ENCODE peak calls at places on chromosomes 1 and 21, in six cellular contexts. One of them, this sample, is unnamed.

GRCh38 chr1:40281852-40282251 is 23.8 kb downstream of the ZMPSTE24 start:
- DNase-seq in ascending aorta: no peak
- DNase-seq in heart right ventricle: no peak
- DNase-seq in esophagus squamous epithelium: no peak
- DNase-seq in fibroblast of lung: no peak
- DNase-seq in BJ: no peak
- DNase-seq in this sample: no peak

GRCh38 chr1:161092621-161093028 is 3.3 kb upstream of the NECTIN4 start:
- DNase-seq in ascending aorta: no peak
- DNase-seq in heart right ventricle: no peak
- DNase-seq in esophagus squamous epithelium: no peak
- DNase-seq in fibroblast of lung: peak; percentile 36
- DNase-seq in BJ: no peak
- DNase-seq in this sample: no peak

GRCh38 chr1:70768211-70768610 is 279.4 kb downstream of the PTGER3 start:
- DNase-seq in ascending aorta: no peak
- DNase-seq in heart right ventricle: no peak
- DNase-seq in esophagus squamous epithelium: no peak
- DNase-seq in fibroblast of lung: no peak
- DNase-seq in BJ: no peak
- DNase-seq in this sample: no peak

GRCh38 chr1:56787330-56787729 is 31.9 kb downstream of the FYB2 start:
- DNase-seq in ascending aorta: no peak
- DNase-seq in heart right ventricle: no peak
- DNase-seq in esophagus squamous epithelium: no peak
- DNase-seq in fibroblast of lung: no peak
- DNase-seq in BJ: no peak
- DNase-seq in this sample: no peak

GRCh38 chr1:13808729-13809131 is 108.7 kb downstream of the PRDM2 start:
- DNase-seq in ascending aorta: no peak
- DNase-seq in heart right ventricle: peak; percentile 23
- DNase-seq in esophagus squamous epithelium: no peak
- DNase-seq in fibroblast of lung: peak; percentile 18
- DNase-seq in BJ: no peak
- DNase-seq in this sample: no peak

GRCh38 chr1:151166506-151166956 is 587 bp downstream of the SCNM1 start:
- DNase-seq in ascending aorta: no peak
- DNase-seq in heart right ventricle: no peak
- DNase-seq in esophagus squamous epithelium: no peak
- DNase-seq in fibroblast of lung: peak; percentile 83
- DNase-seq in BJ: no peak
- DNase-seq in this sample: no peak

GRCh38 chr1:226485192-226485591 is 63.4 kb upstream of the STUM start:
- DNase-seq in ascending aorta: no peak
- DNase-seq in heart right ventricle: no peak
- DNase-seq in esophagus squamous epithelium: no peak
- DNase-seq in fibroblast of lung: no peak
- DNase-seq in BJ: no peak
- DNase-seq in this sample: no peak

GRCh38 chr1:70934197-70934961 is 113.2 kb downstream of the PTGER3 start:
- DNase-seq in ascending aorta: no peak
- DNase-seq in heart right ventricle: no peak
- DNase-seq in esophagus squamous epithelium: no peak
- DNase-seq in fibroblast of lung: no peak
- DNase-seq in BJ: no peak
- DNase-seq in this sample: no peak

GRCh38 chr1:216670118-216670870 is 52.9 kb downstream of the ESRRG start:
- DNase-seq in ascending aorta: no peak
- DNase-seq in heart right ventricle: no peak
- DNase-seq in esophagus squamous epithelium: no peak
- DNase-seq in fibroblast of lung: peak; percentile 0
- DNase-seq in BJ: no peak
- DNase-seq in this sample: no peak

GRCh38 chr1:60073605-60074278 is at the start of gene C1orf87:
- DNase-seq in ascending aorta: no peak
- DNase-seq in heart right ventricle: no peak
- DNase-seq in esophagus squamous epithelium: no peak
- DNase-seq in fibroblast of lung: no peak
- DNase-seq in BJ: no peak
- DNase-seq in this sample: peak; percentile 11

GRCh38 chr1:199272690-199273089 is 633.9 kb downstream of the PTPRC start:
- DNase-seq in ascending aorta: no peak
- DNase-seq in heart right ventricle: peak; percentile 7
- DNase-seq in esophagus squamous epithelium: no peak
- DNase-seq in fibroblast of lung: peak; percentile 99
- DNase-seq in BJ: peak; percentile 79
- DNase-seq in this sample: no peak

GRCh38 chr1:64293820-64294219 is 90.4 kb downstream of the UBE2U start:
- DNase-seq in ascending aorta: no peak
- DNase-seq in heart right ventricle: no peak
- DNase-seq in esophagus squamous epithelium: no peak
- DNase-seq in fibroblast of lung: peak; percentile 13
- DNase-seq in BJ: no peak
- DNase-seq in this sample: no peak

GRCh38 chr1:185719021-185719420 is 15.2 kb upstream of the HMCN1 start:
- DNase-seq in ascending aorta: peak; percentile 70
- DNase-seq in heart right ventricle: peak; percentile 15
- DNase-seq in esophagus squamous epithelium: no peak
- DNase-seq in fibroblast of lung: peak; percentile 97
- DNase-seq in BJ: peak; percentile 86
- DNase-seq in this sample: no peak

GRCh38 chr21:44051462-44051941 is 39.4 kb downstream of the TRAPPC10 start:
- DNase-seq in ascending aorta: no peak
- DNase-seq in heart right ventricle: peak; percentile 51
- DNase-seq in esophagus squamous epithelium: no peak
- DNase-seq in fibroblast of lung: peak; percentile 44
- DNase-seq in BJ: no peak
- DNase-seq in this sample: no peak

GRCh38 chr1:112956503-112957132 is 622 bp upstream of the SLC16A1 start:
- DNase-seq in ascending aorta: no peak
- DNase-seq in heart right ventricle: no peak
- DNase-seq in esophagus squamous epithelium: no peak
- DNase-seq in fibroblast of lung: no peak
- DNase-seq in BJ: no peak
- DNase-seq in this sample: no peak

GRCh38 chr1:24362982-24363614 is 43.9 kb downstream of the GRHL3 start:
- DNase-seq in ascending aorta: no peak
- DNase-seq in heart right ventricle: no peak
- DNase-seq in esophagus squamous epithelium: no peak
- DNase-seq in fibroblast of lung: peak; percentile 96
- DNase-seq in BJ: peak; percentile 55
- DNase-seq in this sample: no peak

GRCh38 chr1:62024690-62025089 is 170.0 kb upstream of the L1TD1 start:
- DNase-seq in ascending aorta: no peak
- DNase-seq in heart right ventricle: no peak
- DNase-seq in esophagus squamous epithelium: no peak
- DNase-seq in fibroblast of lung: no peak
- DNase-seq in BJ: no peak
- DNase-seq in this sample: no peak

GRCh38 chr1:147105909-147106308 is 66.4 kb downstream of the PRKAB2 start:
- DNase-seq in ascending aorta: no peak
- DNase-seq in heart right ventricle: no peak
- DNase-seq in esophagus squamous epithelium: no peak
- DNase-seq in fibroblast of lung: no peak
- DNase-seq in BJ: no peak
- DNase-seq in this sample: no peak

GRCh38 chr1:2594001-2594640 is 7.5 kb downstream of the PRXL2B start:
- DNase-seq in ascending aorta: peak; percentile 65
- DNase-seq in heart right ventricle: peak; percentile 68
- DNase-seq in esophagus squamous epithelium: no peak
- DNase-seq in fibroblast of lung: peak; percentile 13
- DNase-seq in BJ: no peak
- DNase-seq in this sample: no peak

GRCh38 chr1:101295212-101295611 is 58.4 kb downstream of the S1PR1 start:
- DNase-seq in ascending aorta: no peak
- DNase-seq in heart right ventricle: no peak
- DNase-seq in esophagus squamous epithelium: no peak
- DNase-seq in fibroblast of lung: no peak
- DNase-seq in BJ: no peak
- DNase-seq in this sample: no peak

GRCh38 chr21:17454315-17455027 is 58.4 kb upstream of the CXADR start:
- DNase-seq in ascending aorta: no peak
- DNase-seq in heart right ventricle: no peak
- DNase-seq in esophagus squamous epithelium: no peak
- DNase-seq in fibroblast of lung: peak; percentile 90
- DNase-seq in BJ: peak; percentile 47
- DNase-seq in this sample: peak; percentile 90

GRCh38 chr1:54569339-54569738 is 21.3 kb downstream of the ACOT11 start:
- DNase-seq in ascending aorta: no peak
- DNase-seq in heart right ventricle: no peak
- DNase-seq in esophagus squamous epithelium: no peak
- DNase-seq in fibroblast of lung: peak; percentile 29
- DNase-seq in BJ: peak; percentile 19
- DNase-seq in this sample: no peak

GRCh38 chr1:62784509-62785365 is 805 bp downstream of the ATG4C start:
- DNase-seq in ascending aorta: no peak
- DNase-seq in heart right ventricle: no peak
- DNase-seq in esophagus squamous epithelium: no peak
- DNase-seq in fibroblast of lung: no peak
- DNase-seq in BJ: no peak
- DNase-seq in this sample: no peak

GRCh38 chr1:6027591-6027990 is 18.1 kb upstream of the KCNAB2 start:
- DNase-seq in ascending aorta: no peak
- DNase-seq in heart right ventricle: no peak
- DNase-seq in esophagus squamous epithelium: no peak
- DNase-seq in fibroblast of lung: no peak
- DNase-seq in BJ: no peak
- DNase-seq in this sample: no peak

GRCh38 chr1:41413748-41414281 is 52.6 kb downstream of the FOXO6 start:
- DNase-seq in ascending aorta: no peak
- DNase-seq in heart right ventricle: no peak
- DNase-seq in esophagus squamous epithelium: no peak
- DNase-seq in fibroblast of lung: no peak
- DNase-seq in BJ: no peak
- DNase-seq in this sample: no peak

GRCh38 chr1:30722175-30722537 is 1.2 kb downstream of the MATN1 start:
- DNase-seq in ascending aorta: no peak
- DNase-seq in heart right ventricle: no peak
- DNase-seq in esophagus squamous epithelium: no peak
- DNase-seq in fibroblast of lung: no peak
- DNase-seq in BJ: no peak
- DNase-seq in this sample: no peak

GRCh38 chr21:42527127-42527488 is 13.5 kb downstream of the SLC37A1 start:
- DNase-seq in ascending aorta: peak; percentile 58
- DNase-seq in heart right ventricle: no peak
- DNase-seq in esophagus squamous epithelium: no peak
- DNase-seq in fibroblast of lung: no peak
- DNase-seq in BJ: no peak
- DNase-seq in this sample: no peak
- H3K4me3 ChIP-seq in ascending aorta: no peak overlapping the region
- H3K4me3 ChIP-seq in heart right ventricle: no peak overlapping the region
- H3K4me3 ChIP-seq in esophagus squamous epithelium: no peak overlapping the region
- H3K4me3 ChIP-seq in fibroblast of lung: no peak overlapping the region
- H3K4me3 ChIP-seq in BJ: no peak overlapping the region
- H3K4me3 ChIP-seq in this sample: no peak overlapping the region

GRCh38 chr1:218156602-218157001 is 128.5 kb upstream of the RRP15 start:
- DNase-seq in ascending aorta: no peak
- DNase-seq in heart right ventricle: no peak
- DNase-seq in esophagus squamous epithelium: no peak
- DNase-seq in fibroblast of lung: no peak
- DNase-seq in BJ: no peak
- DNase-seq in this sample: peak; percentile 9
- H3K4me3 ChIP-seq in ascending aorta: no peak overlapping the region
- H3K4me3 ChIP-seq in heart right ventricle: no peak overlapping the region
- H3K4me3 ChIP-seq in esophagus squamous epithelium: no peak overlapping the region
- H3K4me3 ChIP-seq in fibroblast of lung: no peak overlapping the region
- H3K4me3 ChIP-seq in BJ: no peak overlapping the region
- H3K4me3 ChIP-seq in this sample: no peak overlapping the region

DNA sequence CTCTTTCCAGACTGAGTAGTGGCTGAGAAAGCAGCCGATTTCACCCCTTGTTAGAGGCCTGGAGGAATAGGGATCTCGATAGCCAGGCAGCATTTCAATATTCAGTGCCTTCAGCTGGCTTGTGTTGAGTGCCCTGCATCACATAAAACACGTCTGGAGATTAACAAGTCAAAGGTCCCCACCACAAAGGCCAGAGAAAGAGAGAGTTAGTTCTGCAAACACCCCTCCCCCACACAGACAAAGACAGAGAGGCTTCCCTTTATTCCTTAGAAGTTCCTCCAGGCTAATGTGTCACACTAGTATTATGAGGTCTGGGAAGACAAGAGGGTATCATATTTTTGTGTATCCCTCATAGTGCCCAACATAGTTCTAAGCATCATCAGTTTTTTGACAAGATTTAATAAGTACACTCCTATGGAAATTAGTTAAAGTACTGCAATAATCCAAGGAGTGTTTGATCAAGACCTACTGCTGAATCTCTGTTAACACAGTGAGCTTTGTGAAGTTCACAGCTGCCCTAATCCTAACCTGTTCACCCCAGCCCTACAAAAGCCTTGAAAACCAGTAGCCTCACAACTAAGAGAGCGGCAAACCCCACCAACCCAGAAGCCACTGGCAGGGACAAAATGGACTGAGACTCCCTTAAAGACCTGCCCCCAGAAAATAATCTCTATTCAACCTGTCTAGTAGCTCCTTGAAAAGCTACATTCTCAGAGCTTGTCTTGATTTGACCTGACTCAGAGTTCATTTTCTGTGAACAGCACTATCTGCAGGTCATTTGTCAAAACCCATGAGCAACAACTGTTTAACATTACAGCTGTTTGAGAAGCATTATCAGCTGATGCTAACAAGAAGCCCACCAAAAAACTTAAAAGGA is 91.9 kb downstream of the COLGALT2 start:
- DNase-seq in ascending aorta: no peak
- DNase-seq in heart right ventricle: no peak
- DNase-seq in esophagus squamous epithelium: no peak
- DNase-seq in fibroblast of lung: no peak
- DNase-seq in BJ: no peak
- DNase-seq in this sample: peak; percentile 69
- H3K4me3 ChIP-seq in ascending aorta: no peak overlapping the region
- H3K4me3 ChIP-seq in heart right ventricle: no peak overlapping the region
- H3K4me3 ChIP-seq in esophagus squamous epithelium: no peak overlapping the region
- H3K4me3 ChIP-seq in fibroblast of lung: no peak overlapping the region
- H3K4me3 ChIP-seq in BJ: no peak overlapping the region
- H3K4me3 ChIP-seq in this sample: no peak overlapping the region

DNA sequence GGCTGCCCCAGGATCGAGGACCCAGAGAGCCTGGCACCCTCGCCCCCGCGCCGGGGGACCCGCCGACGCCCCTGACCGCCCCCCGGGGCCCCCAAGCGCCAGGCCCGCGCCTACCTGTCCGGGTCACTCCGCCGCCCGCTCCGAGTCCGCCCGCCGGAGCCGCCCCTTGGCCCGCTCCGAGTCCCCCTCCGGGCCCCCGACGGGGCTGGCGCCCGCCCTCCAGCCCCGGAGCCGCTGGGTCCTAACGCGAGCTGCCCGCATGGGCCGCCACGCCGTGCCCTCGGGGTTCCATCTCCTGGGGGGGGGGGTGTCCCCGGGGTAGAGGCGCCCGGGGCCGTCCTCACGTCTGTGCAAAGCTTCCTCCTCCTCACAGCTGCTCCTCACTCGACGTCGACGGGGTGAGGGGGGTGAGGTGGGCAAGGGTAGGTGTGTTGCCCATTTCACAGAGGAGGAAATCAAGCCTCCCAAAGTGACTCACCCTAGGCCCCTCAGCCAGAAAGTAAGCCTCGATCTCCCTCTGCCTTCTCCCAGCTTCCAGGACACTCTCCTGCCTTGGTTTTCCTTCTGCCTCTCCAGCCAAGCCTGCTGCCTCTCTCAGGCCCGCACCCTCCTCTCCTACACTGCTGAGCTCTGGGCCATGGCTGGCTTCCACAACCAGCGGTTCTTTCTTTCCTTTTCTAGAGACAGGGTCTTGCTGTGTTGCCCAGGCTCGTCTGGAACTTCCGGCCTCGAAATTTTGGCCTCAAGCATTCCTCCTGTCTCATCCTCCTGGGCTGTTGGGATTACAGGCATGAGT is at the start of gene MFAP2:
- DNase-seq in ascending aorta: no peak
- DNase-seq in heart right ventricle: no peak
- DNase-seq in esophagus squamous epithelium: no peak
- DNase-seq in fibroblast of lung: peak; percentile 44
- DNase-seq in BJ: no peak
- DNase-seq in this sample: no peak
- H3K4me3 ChIP-seq in ascending aorta: peak within 1 kb of the TSS; percentile 62
- H3K4me3 ChIP-seq in heart right ventricle: peak within 1 kb of the TSS; percentile 49
- H3K4me3 ChIP-seq in esophagus squamous epithelium: peak within 1 kb of the TSS; percentile 37
- H3K4me3 ChIP-seq in fibroblast of lung: peak within 1 kb of the TSS; percentile 74
- H3K4me3 ChIP-seq in BJ: peak within 1 kb of the TSS; percentile 66
- H3K4me3 ChIP-seq in this sample: peak within 1 kb of the TSS; percentile 94